ENCODE peak calls at places on chromosomes 12 and 14, in five cellular contexts. P is CD4-positive, CD25-positive, alpha-beta regulatory T cell; L is substantia nigra; S is lung; B is aorta. A is an unnamed sample.

GRCh38 chr14:32941668-32942065 is 3.0 kb downstream of the NPAS3 start:
- DNase-seq in B (no peak), P (no peak), L (no peak), S (no peak), A (no peak)

GRCh38 chr14:74049886-74050495 is 30.8 kb downstream of the BBOF1 start:
- DNase-seq in B (no peak), S (no peak), L (no peak), P (no peak), A (no peak)

GRCh38 chr14:78083837-78084236 is 86.3 kb upstream of the NRXN3 start:
- DNase-seq in L (no peak), B (no peak), P (no peak), S (no peak), A (no peak)

GRCh38 chr12:118773956-118774723 is 207.2 kb upstream of the SRRM4 start:
- DNase-seq in B (peak; percentile 72), P (no peak), S (no peak), L (peak; percentile 47), A (no peak)

GRCh38 chr14:94775875-94776217 is 5.9 kb upstream of the GSC start:
- DNase-seq in S (no peak), P (no peak), L (no peak), B (no peak), A (no peak)

GRCh38 chr14:89674906-89675305 is 257.9 kb upstream of the FOXN3 start:
- DNase-seq in L (no peak), S (no peak), B (no peak), P (no peak), A (no peak)

GRCh38 chr14:99575043-99576023 is 28.7 kb downstream of the CCDC85C start:
- DNase-seq in S (peak; percentile 85), P (no peak), B (no peak), L (no peak), A (peak; percentile 90)

GRCh38 chr12:80033457-80033856 is 65.9 kb upstream of the OTOGL start:
- DNase-seq in L (no peak), P (no peak), B (no peak), S (no peak), A (no peak)

GRCh38 chr14:22152901-22153300 is 436.1 kb downstream of the DAD1 start:
- DNase-seq in L (no peak), B (no peak), P (no peak), S (no peak), A (no peak)

GRCh38 chr14:106657460-106657859 is 1131.1 kb downstream of the TMEM121 start:
- DNase-seq in B (no peak), S (no peak), P (peak; percentile 27), L (no peak), A (no peak)

GRCh38 chr14:22131749-22132476 is 457.1 kb downstream of the DAD1 start:
- DNase-seq in B (no peak), P (no peak), S (no peak), L (no peak), A (no peak)

GRCh38 chr12:69129014-69129413 is 110.4 kb upstream of the CPSF6 start:
- DNase-seq in B (no peak), L (no peak), S (no peak), P (no peak), A (no peak)

GRCh38 chr12:77087427-77087826 is 22.1 kb upstream of the E2F7 start:
- DNase-seq in S (no peak), L (no peak), B (no peak), P (no peak), A (no peak)

GRCh38 chr14:31090872-31091764 is 64.9 kb upstream of the STRN3 start:
- DNase-seq in S (peak; percentile 34), B (no peak), L (no peak), P (no peak), A (no peak)

GRCh38 chr14:100606687-100607610 is 19.7 kb upstream of the BEGAIN start:
- DNase-seq in B (peak; percentile 49), S (no peak), L (no peak), P (no peak), A (no peak)

GRCh38 chr12:3959799-3960560 is 86.8 kb upstream of the PARP11 start:
- DNase-seq in P (no peak), L (no peak), S (no peak), B (no peak), A (no peak)

GRCh38 chr12:120457133-120457532 is 10.9 kb downstream of the GATC start:
- DNase-seq in P (no peak), S (no peak), B (no peak), L (no peak), A (no peak)

GRCh38 chr12:86772688-86773087 is 516.5 kb upstream of the MGAT4C start:
- DNase-seq in S (no peak), B (no peak), L (no peak), P (no peak), A (no peak)

GRCh38 chr14:70640938-70641547 is 673 bp upstream of the TTC9 start:
- DNase-seq in B (peak; percentile 79), S (no peak), P (peak; percentile 48), L (no peak), A (peak; percentile 63)

GRCh38 chr12:11891350-11892064 is 179.2 kb upstream of the BCL2L14 start:
- DNase-seq in P (no peak), S (no peak), B (no peak), L (no peak), A (no peak)

GRCh38 chr14:36967892-36968555 is 204.4 kb downstream of the SLC25A21 start:
- DNase-seq in P (no peak), L (no peak), B (no peak), S (no peak), A (no peak)

GRCh38 chr12:42129595-42130204 is 15.0 kb downstream of the GXYLT1 start:
- DNase-seq in P (no peak), B (no peak), L (peak; percentile 2), S (no peak), A (no peak)

GRCh38 chr14:92039073-92039719 is 663 bp downstream of the TRIP11 start:
- DNase-seq in L (peak; percentile 49), B (peak; percentile 86), P (peak; percentile 26), S (no peak), A (no peak)

GRCh38 chr12:131869871-131870418 is 24.5 kb upstream of the ULK1 start:
- DNase-seq in B (no peak), S (no peak), L (no peak), P (no peak), A (no peak)

DNA sequence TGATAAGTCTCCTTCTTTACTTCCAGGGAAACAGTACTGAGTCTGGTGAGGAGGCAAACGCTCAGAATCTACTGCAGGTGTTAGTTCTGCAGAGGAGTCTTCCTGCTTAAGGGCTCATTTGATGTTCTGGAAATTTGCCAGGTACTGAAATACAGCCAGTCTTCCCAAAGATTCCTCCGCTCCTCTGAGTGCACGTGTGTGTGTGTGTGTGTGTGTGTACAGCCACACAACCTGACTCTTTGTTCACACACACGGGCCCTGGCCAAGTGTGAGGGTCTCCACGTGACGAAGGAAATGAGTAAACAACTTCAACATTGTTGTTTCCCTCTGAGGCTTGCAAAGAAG is 92.0 kb downstream of the FBXL14 start:
- DNase-seq in S (no peak), P (no peak), L (no peak), B (no peak), A (no peak)
- H3K27ac ChIP-seq in S (no peak overlapping the region), P (no peak overlapping the region), L (no peak overlapping the region), B (no peak overlapping the region), A (no peak overlapping the region)

DNA sequence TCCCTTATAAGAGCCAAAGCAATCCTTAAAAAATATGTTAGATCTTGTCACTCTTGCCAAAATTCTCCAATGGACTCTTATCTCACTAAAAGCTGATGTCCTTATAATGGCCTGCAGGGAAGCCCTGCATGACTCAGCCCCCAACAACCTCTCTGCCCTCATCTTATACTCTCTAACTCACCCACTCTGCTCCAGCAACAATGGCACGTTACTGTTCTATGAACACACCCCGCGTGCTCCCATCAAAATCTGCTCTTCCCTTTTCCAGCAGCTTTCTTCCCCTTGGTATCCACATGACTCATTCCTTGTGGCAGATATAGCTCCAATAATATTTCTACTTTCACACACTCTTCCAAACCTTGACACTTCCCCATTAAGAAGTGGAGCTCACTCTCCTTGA is 108.1 kb downstream of the DENND5B start:
- DNase-seq in S (no peak), B (no peak), P (no peak), L (no peak), A (no peak)
- H3K27ac ChIP-seq in S (no peak overlapping the region), B (no peak overlapping the region), P (no peak overlapping the region), L (no peak overlapping the region), A (no peak overlapping the region)

GRCh38 chr12:6946033-6946919 is 2.5 kb downstream of the C12orf57 start:
- DNase-seq in S (peak; percentile 93), P (peak; percentile 52), L (no peak), B (no peak), A (peak; percentile 97)
- H3K27ac ChIP-seq in S (no peak overlapping the region), P (peak overlapping the region; percentile 98), L (no peak overlapping the region), B (no peak overlapping the region), A (peak overlapping the region; percentile 99)

GRCh38 chr12:124674937-124675336 is 107.5 kb upstream of the NCOR2 start:
- DNase-seq in S (no peak), L (no peak), P (no peak), B (no peak), A (no peak)

GRCh38 chr12:124677552-124678356 is 110.3 kb upstream of the NCOR2 start:
- DNase-seq in S (no peak), P (no peak), B (no peak), L (no peak), A (no peak)

GRCh38 chr12:124675881-124676688 is 108.7 kb upstream of the NCOR2 start:
- DNase-seq in S (no peak), L (peak; percentile 43), B (peak; percentile 91), P (no peak), A (no peak)

GRCh38 chr12:124678421-124678893 is 111.0 kb upstream of the NCOR2 start:
- DNase-seq in B (no peak), S (no peak), L (no peak), P (no peak), A (no peak)

DNA sequence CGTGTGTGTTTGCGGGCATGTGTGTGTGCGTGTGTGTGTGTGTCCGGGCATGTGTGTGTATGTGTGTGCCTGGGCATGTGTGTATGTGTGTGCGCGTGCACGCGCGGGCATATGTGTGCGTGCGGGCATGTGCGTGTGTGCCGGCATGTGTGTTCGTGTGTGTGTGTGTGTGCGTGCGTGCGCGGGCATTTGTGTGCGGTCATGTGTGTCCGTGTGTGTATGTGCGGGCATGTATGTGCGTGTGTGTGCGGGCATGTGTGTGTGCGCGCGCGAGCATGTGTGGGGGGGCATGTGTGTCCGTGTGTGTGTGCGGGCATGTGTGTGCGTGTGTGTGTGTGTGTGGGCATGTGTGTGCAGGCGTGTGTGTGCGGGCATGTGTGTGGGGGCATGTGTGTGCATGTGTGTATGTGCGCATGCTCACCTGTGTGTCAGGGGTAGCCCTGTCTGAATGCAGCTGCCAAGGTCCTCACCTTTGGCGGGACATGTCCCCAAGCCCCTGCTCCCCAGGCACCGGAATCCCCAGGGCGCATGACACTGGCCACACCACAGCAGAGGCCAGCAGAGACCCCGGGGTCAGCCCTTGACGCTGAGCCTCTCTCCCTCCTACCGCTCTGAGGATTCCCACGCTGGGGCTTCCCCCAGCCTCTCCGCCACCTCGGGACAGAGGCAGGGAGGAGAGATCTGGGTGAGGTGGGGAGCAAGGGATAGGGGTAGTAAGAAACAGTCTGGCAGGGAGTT is 109.5 kb upstream of the NCOR2 start:
- DNase-seq in S (no peak), B (no peak), L (no peak), P (no peak), A (no peak)
- H3K27ac ChIP-seq in S (no peak overlapping the region), B (peak overlapping the region; percentile 41), L (peak overlapping the region; percentile 26), P (no peak overlapping the region), A (peak overlapping the region; percentile 78)